ENCODE peak calls at places on chromosomes 16 and 17, in eight cellular contexts. Z is cardiac muscle cell, H is PC-9, O is prostate gland, F is A549, C is PC-3, N is tibial nerve, B is GM23338. K is an unnamed sample.

GRCh38 chr17:81230043-81230820 is 7.5 kb upstream of the CEP131 start:
- DNase-seq in Z (no peak), H (no peak), O (no peak), F (peak; percentile 79), C (no peak), N (no peak), B (peak; percentile 50), K (no peak)

GRCh38 chr17:32487460-32488176 is 825 bp downstream of the CDK5R1 start:
- DNase-seq in Z (peak; percentile 13), H (no peak), O (no peak), F (no peak), C (no peak), N (no peak), B (peak; percentile 44), K (peak; percentile 45)

GRCh38 chr17:73414171-73414955 is 102.6 kb upstream of the CDC42EP4 start:
- DNase-seq in Z (no peak), H (no peak), O (no peak), F (no peak), C (no peak), N (no peak), B (no peak), K (peak; percentile 22)

GRCh38 chr17:82876602-82877391 is 37.0 kb upstream of the ZNF750 start:
- DNase-seq in Z (peak; percentile 81), H (peak; percentile 70), O (peak; percentile 84), F (no peak), C (peak; percentile 55), N (peak; percentile 64), B (peak; percentile 36), K (peak; percentile 90)

GRCh38 chr17:47604268-47604927 is 45.3 kb upstream of the KPNB1 start:
- DNase-seq in Z (peak; percentile 49), H (no peak), O (no peak), F (no peak), C (no peak), N (peak; percentile 63), B (no peak), K (no peak)

GRCh38 chr17:61770752-61771533 is 92.4 kb downstream of the BRIP1 start:
- DNase-seq in Z (peak; percentile 31), H (no peak), O (no peak), F (no peak), C (no peak), N (no peak), B (no peak), K (no peak)

GRCh38 chr16:85157813-85158701 is 45.8 kb upstream of the CIBAR2 start:
- DNase-seq in Z (no peak), H (peak; percentile 10), O (no peak), F (no peak), C (no peak), N (no peak), B (peak; percentile 93), K (no peak)

GRCh38 chr17:60356947-60357346 is 35.0 kb downstream of the USP32 start:
- DNase-seq in Z (peak; percentile 79), H (no peak), O (no peak), F (no peak), C (no peak), N (no peak), B (no peak), K (no peak)

GRCh38 chr16:86039606-86040005 is 140.6 kb downstream of the IRF8 start:
- DNase-seq in Z (no peak), H (no peak), O (no peak), F (no peak), C (no peak), N (no peak), B (no peak), K (no peak)

GRCh38 chr17:39677581-39678339 is 9.5 kb downstream of the PNMT start:
- DNase-seq in Z (no peak), H (no peak), O (no peak), F (no peak), C (no peak), N (no peak), B (no peak), K (no peak)

GRCh38 chr17:79924639-79924976 is 85.4 kb upstream of the CBX4 start:
- DNase-seq in Z (no peak), H (no peak), O (no peak), F (no peak), C (no peak), N (no peak), B (no peak), K (no peak)

GRCh38 chr16:86077243-86077940 is 178.4 kb downstream of the IRF8 start:
- DNase-seq in Z (no peak), H (no peak), O (no peak), F (no peak), C (no peak), N (no peak), B (no peak), K (no peak)

GRCh38 chr17:27535975-27536374 is 79.7 kb downstream of the KSR1 start:
- DNase-seq in Z (no peak), H (no peak), O (no peak), F (no peak), C (no peak), N (no peak), B (no peak), K (no peak)

GRCh38 chr17:38421224-38421841 is 6.9 kb upstream of the ARHGAP23 start:
- DNase-seq in Z (peak; percentile 76), H (no peak), O (no peak), F (no peak), C (no peak), N (no peak), B (no peak), K (no peak)

GRCh38 chr17:63222655-63223054 is 223.5 kb downstream of the CYB561 start:
- DNase-seq in Z (peak; percentile 6), H (no peak), O (no peak), F (no peak), C (no peak), N (no peak), B (peak; percentile 6), K (no peak)

GRCh38 chr16:88779406-88780099 is 5.5 kb downstream of the PIEZO1 start:
- DNase-seq in Z (peak; percentile 57), H (no peak), O (no peak), F (no peak), C (no peak), N (no peak), B (peak; percentile 19), K (no peak)
- H3K4me1 ChIP-seq in Z (peaks cover 20% of the 10 kb centered on the region), H (peaks cover 42% of the 10 kb centered on the region), O (peaks cover 8% of the 10 kb centered on the region), F (peaks cover 44% of the 10 kb centered on the region), C (peaks cover 35% of the 10 kb centered on the region), N (peaks cover 61% of the 10 kb centered on the region), B (peaks cover 22% of the 10 kb centered on the region), K (peaks cover 74% of the 10 kb centered on the region)

GRCh38 chr17:77373298-77374169 is 232.8 kb downstream of the SEC14L1 start:
- DNase-seq in Z (peak; percentile 51), H (no peak), O (no peak), F (no peak), C (no peak), N (peak; percentile 52), B (peak; percentile 71), K (peak; percentile 72)

GRCh38 chr17:77375526-77375916 is 234.8 kb downstream of the SEC14L1 start:
- DNase-seq in Z (no peak), H (no peak), O (no peak), F (no peak), C (no peak), N (no peak), B (no peak), K (no peak)

GRCh38 chr17:77372444-77373297 is 231.9 kb downstream of the SEC14L1 start:
- DNase-seq in Z (peak; percentile 91), H (no peak), O (peak; percentile 47), F (no peak), C (no peak), N (peak; percentile 73), B (peak; percentile 94), K (peak; percentile 86)

GRCh38 chr17:77375108-77375507 is 234.3 kb downstream of the SEC14L1 start:
- DNase-seq in Z (no peak), H (no peak), O (no peak), F (no peak), C (no peak), N (no peak), B (no peak), K (peak; percentile 83)

GRCh38 chr17:77374170-77374936 is 233.6 kb downstream of the SEC14L1 start:
- DNase-seq in Z (peak; percentile 93), H (no peak), O (peak; percentile 67), F (no peak), C (no peak), N (peak; percentile 69), B (peak; percentile 92), K (peak; percentile 88)
- TF ChIP-seq CTCF in Z (peak; percentile 44), H (no peak), O (no peak), F (no peak), C (no peak), N (peak; percentile 44), B (no peak), K (peak; percentile 45)

GRCh38 chr17:66767164-66767933 is 67.6 kb upstream of the CACNG5 start:
- DNase-seq in Z (no peak), H (no peak), O (no peak), F (no peak), C (no peak), N (no peak), B (no peak), K (no peak)
- H3K4me1 ChIP-seq in Z (no peaks in the 10 kb centered on the region), H (no peaks in the 10 kb centered on the region), O (no peaks in the 10 kb centered on the region), F (no peaks in the 10 kb centered on the region), C (no peaks in the 10 kb centered on the region), N (no peaks in the 10 kb centered on the region), B (peaks cover 12% of the 10 kb centered on the region), K (no peaks in the 10 kb centered on the region)

GRCh38 chr16:50367777-50368409 is 895 bp downstream of the BRD7 start:
- DNase-seq in Z (no peak), H (no peak), O (no peak), F (no peak), C (peak; percentile 7), N (no peak), B (peak; percentile 33), K (no peak)

GRCh38 chr16:50369133-50369804 is 481 bp upstream of the BRD7 start:
- DNase-seq in Z (no peak), H (no peak), O (no peak), F (no peak), C (no peak), N (no peak), B (no peak), K (no peak)

GRCh38 chr16:50366126-50366525 is 2.7 kb downstream of the BRD7 start:
- DNase-seq in Z (no peak), H (no peak), O (no peak), F (no peak), C (no peak), N (no peak), B (no peak), K (no peak)

GRCh38 chr16:50371036-50371716 is 2.4 kb upstream of the BRD7 start:
- DNase-seq in Z (no peak), H (no peak), O (no peak), F (no peak), C (no peak), N (no peak), B (no peak), K (no peak)

DNA sequence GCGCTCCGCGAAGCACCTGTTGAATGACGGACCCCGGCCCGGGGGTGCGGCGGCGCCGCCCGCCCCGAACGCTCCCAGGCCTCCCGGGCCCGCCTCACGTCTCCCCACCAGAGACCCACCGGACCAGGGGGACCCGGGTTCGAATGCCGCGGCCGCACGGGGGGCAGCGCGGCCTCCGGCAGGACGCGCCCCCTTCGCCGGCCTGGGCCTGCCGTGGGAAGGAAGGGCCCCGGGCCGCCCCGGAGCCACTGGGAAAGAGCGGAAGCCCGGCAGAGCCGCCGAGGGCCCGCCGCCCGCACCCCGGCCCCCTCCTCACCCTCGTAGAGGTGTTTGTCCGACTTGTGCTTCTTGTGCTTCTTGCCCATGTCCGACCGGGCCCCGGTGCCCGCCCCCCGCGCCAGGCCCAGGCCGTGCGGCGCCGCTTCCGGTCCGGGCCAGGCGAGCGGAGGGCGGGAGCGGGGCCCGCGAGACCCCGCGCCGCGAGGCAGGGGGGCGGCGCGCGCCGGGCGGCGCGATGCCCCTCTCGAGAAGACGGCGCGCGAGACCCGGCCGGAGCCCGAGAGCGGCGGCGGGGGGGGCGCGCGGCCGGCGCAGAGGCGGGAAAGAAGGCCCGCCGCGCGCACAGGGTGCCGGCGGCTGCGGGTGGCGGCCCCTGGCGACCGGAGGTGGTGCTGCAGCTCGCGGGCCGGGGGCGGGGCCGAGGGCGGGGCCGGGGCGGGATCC is at the start of gene BRD7:
- DNase-seq in Z (peak; percentile 64), H (peak; percentile 26), O (peak; percentile 38), F (peak; percentile 53), C (peak; percentile 56), N (peak; percentile 27), B (peak; percentile 70), K (peak; percentile 75)
- TF ChIP-seq CTCF in Z (peak; percentile 11), H (no peak), O (peak; percentile 75), F (peak; percentile 69), C (no peak), N (peak; percentile 69), B (no peak), K (no peak)

K was measured in lower lobe of right lung.